ENCODE peak calls at places on chromosomes 13 and 19, in six cellular contexts. Q is cardiac muscle cell, C is H1, I is heart right ventricle, V is thoracic aorta, N is lower lobe of right lung. S is an unnamed sample. For H3K4me1, the result is how much of the 10 kb centered on the place peaks cover.

GRCh38 chr19:46821512-46822359 is 28.9 kb downstream of the AP2S1 start:
- DNase-seq in C (no peak), V (no peak), Q (no peak), N (peak), I (peak), S (peak)

GRCh38 chr13:22176968-22177545 is 506.2 kb downstream of the FGF9 start:
- DNase-seq in C (no peak), I (no peak), Q (no peak), N (no peak), V (no peak), S (no peak)

GRCh38 chr19:46423194-46423593 is 5.5 kb downstream of the PNMA8C start:
- DNase-seq in C (no peak), I (no peak), V (no peak), N (peak), Q (no peak), S (no peak)

GRCh38 chr13:100597253-100597652 is 8.7 kb upstream of the GGACT start:
- DNase-seq in Q (no peak), N (no peak), I (no peak), C (no peak), V (no peak), S (no peak)

GRCh38 chr19:728011-728410 is 19.3 kb downstream of the PALM start:
- DNase-seq in I (peak), N (peak), V (no peak), C (no peak), Q (peak), S (no peak)

GRCh38 chr13:66657165-66657895 is 572.8 kb downstream of the PCDH9 start:
- DNase-seq in C (no peak), Q (peak), I (peak), V (no peak), N (peak), S (no peak)

GRCh38 chr13:50228527-50228926 is 213.3 kb downstream of the KCNRG start:
- DNase-seq in V (no peak), N (no peak), I (no peak), C (no peak), Q (no peak), S (no peak)

GRCh38 chr13:85283408-85283807 is 515.8 kb downstream of the SLITRK6 start:
- DNase-seq in N (no peak), V (no peak), I (no peak), Q (no peak), C (no peak), S (no peak)

GRCh38 chr13:34070006-34070405 is 252.1 kb downstream of the RFC3 start:
- DNase-seq in C (no peak), I (no peak), Q (peak), N (no peak), V (no peak), S (no peak)

GRCh38 chr13:112225429-112226090 is 150.6 kb upstream of the SPACA7 start:
- DNase-seq in V (no peak), C (no peak), N (no peak), Q (no peak), I (no peak), S (peak)

GRCh38 chr13:31105020-31105800 is 56.5 kb downstream of the HSPH1 start:
- DNase-seq in C (no peak), V (no peak), Q (peak), I (no peak), N (no peak), S (no peak)

GRCh38 chr19:49677901-49678674 is 1.0 kb downstream of the PRMT1 start:
- DNase-seq in C (peak), I (peak), V (no peak), Q (peak), N (peak), S (peak)

GRCh38 chr13:73661687-73662425 is 472.3 kb downstream of the KLF12 start:
- DNase-seq in C (no peak), V (no peak), I (no peak), Q (peak), N (no peak), S (no peak)

GRCh38 chr19:39151209-39151608 is 25.6 kb downstream of the PAK4 start:
- DNase-seq in N (no peak), C (no peak), I (no peak), Q (no peak), V (no peak), S (no peak)

GRCh38 chr19:56083668-56084067 is 37.4 kb downstream of the ZNF787 start:
- DNase-seq in I (no peak), C (no peak), N (no peak), V (no peak), Q (no peak), S (no peak)

GRCh38 chr19:12794936-12795335 is 3.6 kb downstream of the JUNB start:
- DNase-seq in C (no peak), I (no peak), V (no peak), N (no peak), Q (peak), S (no peak)

GRCh38 chr19:12797141-12797587 is 4.4 kb downstream of the PRDX2 start:
- DNase-seq in C (no peak), Q (no peak), N (no peak), V (no peak), I (no peak), S (no peak)

GRCh38 chr19:12794196-12794921 is 3.1 kb downstream of the JUNB start:
- DNase-seq in C (no peak), Q (peak), N (no peak), I (no peak), V (no peak), S (no peak)

GRCh38 chr19:12793290-12794195 is 2.3 kb downstream of the JUNB start:
- DNase-seq in V (no peak), N (peak), C (no peak), Q (peak), I (peak), S (peak)

GRCh38 chr19:12796146-12797071 is 5.1 kb downstream of the JUNB start:
- DNase-seq in C (no peak), I (peak), N (peak), V (no peak), Q (peak), S (peak)
- H3K27ac ChIP-seq in C (no peak), I (peak), N (peak), V (peak), Q (no peak), S (peak)

DNA sequence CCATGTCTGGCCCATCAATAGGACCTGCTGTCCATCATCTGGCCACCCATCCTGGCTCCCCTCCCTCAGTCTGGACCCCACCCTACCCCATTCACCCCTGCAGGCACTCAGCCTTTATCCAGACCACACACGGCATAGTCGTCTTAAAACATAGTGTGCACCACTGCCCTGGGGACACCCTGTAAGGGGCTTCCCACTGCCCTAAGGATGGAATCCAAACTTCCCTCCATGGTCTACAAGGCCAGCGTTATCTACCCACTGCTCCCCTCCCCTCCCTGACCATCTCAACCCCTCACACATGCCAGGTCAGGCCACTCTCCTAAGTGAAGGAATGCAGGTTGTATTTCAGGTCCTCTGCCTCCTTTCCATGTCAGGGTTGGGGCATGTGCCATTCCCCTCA is 352.7 kb upstream of the ZNF507 start:
- DNase-seq in V (no peak), Q (no peak), I (no peak), C (no peak), N (no peak), S (peak)
- H3K4me1 ChIP-seq in V (under half), Q (under half), I (under half), C (under half), N (under half), S (under half)

GRCh38 chr13:29456419-29456818 is 139.1 kb downstream of the SLC7A1 start:
- DNase-seq in N (no peak), C (no peak), V (no peak), Q (no peak), I (no peak), S (no peak)

GRCh38 chr13:29452773-29453574 is 142.5 kb downstream of the SLC7A1 start:
- DNase-seq in V (no peak), Q (no peak), I (no peak), C (no peak), N (no peak), S (no peak)

GRCh38 chr13:29453657-29454056 is 141.8 kb downstream of the SLC7A1 start:
- DNase-seq in Q (no peak), N (no peak), I (no peak), V (no peak), C (no peak), S (no peak)

GRCh38 chr13:29457299-29457698 is 138.2 kb downstream of the SLC7A1 start:
- DNase-seq in N (no peak), C (no peak), Q (peak), V (no peak), I (no peak), S (no peak)

DNA sequence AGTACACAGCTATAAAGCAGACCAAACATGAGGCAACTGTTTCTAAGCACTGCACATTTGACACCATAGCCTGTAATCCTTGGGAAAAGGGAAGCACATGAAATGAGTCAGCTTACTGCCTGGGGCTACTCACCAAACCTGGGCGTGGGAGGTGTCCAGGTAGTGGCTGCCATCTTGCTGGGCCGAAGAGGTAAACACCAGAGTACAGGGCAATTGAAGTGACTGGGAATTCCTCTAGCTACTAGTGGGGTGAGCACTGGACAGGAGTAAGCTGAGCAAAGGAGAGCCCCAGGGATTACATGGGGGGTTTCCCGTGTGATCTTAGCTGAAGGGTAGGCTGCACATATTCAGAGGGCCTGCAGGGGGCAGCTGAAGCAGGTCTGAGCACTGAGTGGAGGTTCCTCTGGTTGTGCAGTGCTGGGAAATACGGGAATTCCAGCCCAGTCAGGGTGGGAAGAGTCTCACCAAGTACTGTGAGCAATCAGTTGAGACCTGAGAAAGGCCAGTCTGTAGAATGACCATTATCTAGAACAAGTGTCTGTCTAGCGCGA is 140.5 kb downstream of the SLC7A1 start:
- DNase-seq in N (no peak), Q (peak), C (no peak), V (no peak), I (no peak), S (no peak)
- TF ChIP-seq CTCF in N (no peak), Q (peak), C (peak), V (peak), I (peak), S (peak)

GRCh38 chr13:75724742-75725504 is 88.8 kb downstream of the LMO7 start:
- DNase-seq in C (no peak), I (no peak), Q (no peak), V (no peak), N (no peak), S (no peak)
- H3K27ac ChIP-seq in C (no peak), I (no peak), Q (peak), V (no peak), N (peak), S (peak)

DNA sequence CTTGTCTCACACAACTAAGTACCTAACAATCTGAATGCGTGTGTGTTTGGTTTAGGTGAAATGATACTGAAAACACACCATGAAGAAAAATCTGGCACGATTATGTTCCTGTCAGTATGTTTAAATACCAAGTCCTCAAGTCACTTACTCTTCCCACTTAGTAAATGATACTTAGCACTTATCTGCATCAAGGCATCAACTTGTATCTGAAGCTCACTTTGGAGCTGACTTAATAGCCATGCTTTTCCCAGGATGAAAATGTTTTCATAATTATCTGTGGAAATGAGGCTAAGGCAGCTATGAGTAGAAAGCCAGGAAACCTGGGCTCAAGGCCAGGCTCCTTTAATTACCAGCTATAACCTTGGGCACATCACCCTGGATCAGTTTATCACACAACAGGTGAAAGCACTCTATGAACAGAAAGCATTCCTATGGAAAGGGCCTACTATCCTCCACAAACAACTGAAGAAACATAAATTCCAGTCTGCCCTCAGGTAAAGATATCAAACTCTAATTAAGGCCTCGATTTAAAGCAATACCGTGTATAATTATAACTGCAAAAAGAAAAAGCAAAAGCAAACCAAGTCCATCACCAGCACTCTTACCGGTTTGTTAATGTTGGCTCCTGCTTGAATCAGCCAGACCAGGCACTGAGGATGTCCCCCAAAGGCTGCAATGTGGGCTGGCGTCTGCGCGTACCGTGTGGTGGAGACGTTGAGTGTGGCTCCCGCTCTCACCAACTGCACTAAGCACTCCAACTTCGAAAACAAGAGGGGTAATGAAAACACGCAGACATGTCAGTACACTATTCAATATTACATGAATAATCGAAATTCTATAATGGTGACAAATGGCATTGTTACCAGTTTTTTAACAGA is 4.6 kb downstream of the ANKRD10 start:
- DNase-seq in Q (no peak), N (no peak), V (no peak), C (no peak), I (no peak), S (no peak)
- H3K4me1 ChIP-seq in Q (under half), N (half or more), V (half or more), C (under half), I (under half), S (half or more)

DNA sequence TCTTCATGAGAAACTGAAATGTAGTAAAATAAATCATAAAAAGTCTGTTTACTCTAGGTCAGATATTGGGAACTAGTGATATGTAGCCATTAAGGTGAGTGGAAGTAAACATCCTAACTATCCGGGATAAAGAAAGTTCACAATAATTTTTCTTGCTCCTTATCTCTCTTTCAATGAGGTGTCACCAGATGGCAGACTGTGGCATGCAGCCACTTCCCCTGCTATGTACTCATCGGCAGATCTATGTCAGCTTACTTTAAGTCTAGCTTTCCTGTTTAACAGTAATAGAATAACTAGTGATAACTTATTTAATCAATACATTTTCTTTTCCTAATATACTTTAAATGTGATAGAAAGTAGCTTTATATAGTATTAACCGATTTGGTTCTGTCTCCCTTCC is 181.9 kb downstream of the NDFIP2 start:
- DNase-seq in I (peak), V (no peak), C (no peak), Q (peak), N (no peak), S (no peak)
- TF ChIP-seq CTCF in I (peak), V (no peak), C (no peak), Q (no peak), N (no peak), S (no peak)

DNA sequence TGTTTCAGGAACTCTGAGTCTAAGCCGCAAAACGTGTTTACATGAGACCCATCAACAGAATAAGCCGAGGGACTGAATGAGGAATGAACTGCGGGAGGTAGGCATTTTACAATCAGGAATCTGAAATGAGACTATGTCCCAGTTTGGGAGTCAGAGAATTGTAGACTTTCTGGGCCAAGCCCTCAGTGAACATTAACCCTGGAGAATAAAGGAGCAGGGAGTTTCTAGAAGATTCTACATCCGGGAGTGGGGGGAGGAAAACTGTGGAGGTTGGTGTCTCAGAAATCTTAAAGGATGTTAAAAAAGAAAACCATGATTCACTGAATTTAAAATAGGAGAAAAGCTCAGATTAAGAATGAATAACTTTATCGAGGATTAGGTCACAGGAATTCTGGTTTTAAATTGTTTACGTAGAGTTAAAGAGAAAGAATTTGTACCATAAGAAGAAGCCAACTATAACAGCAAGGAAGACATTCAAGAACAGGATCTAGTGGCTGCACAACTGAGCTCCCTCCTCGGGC is 18.5 kb downstream of the RFX2 start:
- DNase-seq in V (no peak), I (no peak), C (no peak), Q (peak), N (no peak), S (no peak)
- H3K27ac ChIP-seq in V (peak), I (peak), C (no peak), Q (no peak), N (peak), S (peak)

S was measured in upper lobe of right lung.